ENCODE peak calls at places on chromosomes 16 and 17, in ten cellular contexts. One of them, this sample, is unnamed.

GRCh38 chr16:67666538-67667433 is at the start of the genes C16orf86 and ENKD1:
- DNase-seq in PC-3: peak; percentile 46
- DNase-seq in uterus: peak; percentile 84
- DNase-seq in A549: peak; percentile 62
- DNase-seq in PC-9: peak; percentile 32
- DNase-seq in tibial nerve: peak; percentile 64
- DNase-seq in colonic mucosa: peak; percentile 83
- DNase-seq in heart right ventricle: peak; percentile 88
- DNase-seq in transverse colon: peak; percentile 88
- DNase-seq in hepatocyte: peak; percentile 85
- DNase-seq in this sample: peak; percentile 87

GRCh38 chr16:86732621-86733297 is 154.4 kb downstream of the FOXL1 start:
- DNase-seq in uterus: no peak
- DNase-seq in A549: no peak
- DNase-seq in tibial nerve: no peak
- DNase-seq in colonic mucosa: no peak
- DNase-seq in PC-3: no peak
- DNase-seq in PC-9: no peak
- DNase-seq in hepatocyte: no peak
- DNase-seq in heart right ventricle: no peak
- DNase-seq in transverse colon: no peak
- DNase-seq in this sample: no peak

GRCh38 chr17:43085489-43085888 is 39.7 kb downstream of the BRCA1 start:
- DNase-seq in tibial nerve: no peak
- DNase-seq in transverse colon: no peak
- DNase-seq in heart right ventricle: no peak
- DNase-seq in PC-3: no peak
- DNase-seq in PC-9: no peak
- DNase-seq in uterus: no peak
- DNase-seq in hepatocyte: peak; percentile 46
- DNase-seq in colonic mucosa: no peak
- DNase-seq in A549: peak; percentile 46
- DNase-seq in this sample: peak; percentile 19

GRCh38 chr16:81649561-81649960 is 129.5 kb upstream of the PLCG2 start:
- DNase-seq in hepatocyte: no peak
- DNase-seq in PC-9: no peak
- DNase-seq in heart right ventricle: no peak
- DNase-seq in tibial nerve: no peak
- DNase-seq in A549: no peak
- DNase-seq in transverse colon: no peak
- DNase-seq in colonic mucosa: no peak
- DNase-seq in PC-3: no peak
- DNase-seq in uterus: no peak
- DNase-seq in this sample: no peak

GRCh38 chr16:81136331-81137011 is 40.3 kb upstream of the GCSH start:
- DNase-seq in A549: peak; percentile 28
- DNase-seq in tibial nerve: no peak
- DNase-seq in heart right ventricle: no peak
- DNase-seq in uterus: no peak
- DNase-seq in hepatocyte: no peak
- DNase-seq in colonic mucosa: no peak
- DNase-seq in PC-9: no peak
- DNase-seq in transverse colon: no peak
- DNase-seq in PC-3: no peak
- DNase-seq in this sample: no peak

GRCh38 chr16:30368122-30368791 is 2.0 kb downstream of the TBC1D10B start:
- DNase-seq in hepatocyte: peak; percentile 71
- DNase-seq in A549: no peak
- DNase-seq in colonic mucosa: no peak
- DNase-seq in PC-9: peak; percentile 69
- DNase-seq in tibial nerve: no peak
- DNase-seq in heart right ventricle: no peak
- DNase-seq in PC-3: peak; percentile 51
- DNase-seq in uterus: no peak
- DNase-seq in transverse colon: no peak
- DNase-seq in this sample: no peak

GRCh38 chr16:21260870-21261791 is 17.0 kb downstream of the CRYM start:
- DNase-seq in tibial nerve: no peak
- DNase-seq in colonic mucosa: peak; percentile 93
- DNase-seq in transverse colon: peak; percentile 84
- DNase-seq in A549: peak; percentile 89
- DNase-seq in uterus: peak; percentile 46
- DNase-seq in hepatocyte: peak; percentile 83
- DNase-seq in heart right ventricle: peak; percentile 16
- DNase-seq in PC-9: no peak
- DNase-seq in PC-3: peak; percentile 64
- DNase-seq in this sample: peak; percentile 52

GRCh38 chr17:75313941-75314550 is 24.8 kb upstream of the SLC25A19 start:
- DNase-seq in uterus: no peak
- DNase-seq in colonic mucosa: no peak
- DNase-seq in PC-3: no peak
- DNase-seq in hepatocyte: no peak
- DNase-seq in PC-9: no peak
- DNase-seq in A549: no peak
- DNase-seq in tibial nerve: no peak
- DNase-seq in transverse colon: peak; percentile 42
- DNase-seq in heart right ventricle: peak; percentile 26
- DNase-seq in this sample: no peak

DNA sequence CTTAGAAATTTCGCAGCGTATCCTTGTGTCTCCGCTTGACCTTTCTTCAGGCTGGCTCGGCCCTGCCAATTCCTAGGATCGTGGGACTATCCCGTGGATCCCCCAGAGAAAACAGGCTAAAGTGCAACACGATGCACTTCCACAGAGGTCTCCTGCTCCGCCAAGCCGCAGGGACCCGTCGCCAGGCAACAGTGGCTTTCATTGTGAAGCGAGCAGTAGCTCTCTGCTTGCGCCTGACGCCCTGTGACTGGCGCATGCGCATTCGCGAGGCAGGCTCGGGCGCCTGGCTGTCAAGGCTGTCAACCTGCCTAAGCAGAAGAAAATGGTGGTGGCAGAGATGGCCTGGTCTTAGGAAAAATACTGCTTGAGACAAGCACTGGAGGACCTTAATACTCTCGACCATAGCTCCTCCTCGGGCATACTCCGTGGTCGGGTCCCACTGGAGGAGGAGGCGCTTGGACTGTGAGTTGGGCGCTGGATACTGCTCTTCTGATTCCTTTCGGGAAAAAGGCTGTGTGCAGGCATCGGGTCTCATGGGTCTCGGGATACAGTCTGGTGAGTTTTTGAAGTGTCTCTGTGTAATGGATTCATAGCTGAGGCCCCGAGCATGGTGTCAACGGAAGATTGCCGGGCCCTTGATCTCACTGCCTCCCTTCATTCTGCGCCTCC is 2336.1 kb downstream of the TP53TG3F start:
- DNase-seq in hepatocyte: no peak
- DNase-seq in heart right ventricle: peak; percentile 15
- DNase-seq in PC-3: no peak
- DNase-seq in PC-9: no peak
- DNase-seq in tibial nerve: no peak
- DNase-seq in colonic mucosa: no peak
- DNase-seq in uterus: no peak
- DNase-seq in A549: no peak
- DNase-seq in transverse colon: no peak
- DNase-seq in this sample: no peak
- H3K9me3 ChIP-seq in hepatocyte: no peaks in the 10 kb centered on the region
- H3K9me3 ChIP-seq in heart right ventricle: peaks cover 69% of the 10 kb centered on the region
- H3K9me3 ChIP-seq in PC-3: no peaks in the 10 kb centered on the region
- H3K9me3 ChIP-seq in PC-9: no peaks in the 10 kb centered on the region
- H3K9me3 ChIP-seq in tibial nerve: no peaks in the 10 kb centered on the region
- H3K9me3 ChIP-seq in colonic mucosa: no peaks in the 10 kb centered on the region
- H3K9me3 ChIP-seq in uterus: no peaks in the 10 kb centered on the region
- H3K9me3 ChIP-seq in A549: no peaks in the 10 kb centered on the region
- H3K9me3 ChIP-seq in transverse colon: peaks cover 9% of the 10 kb centered on the region
- H3K9me3 ChIP-seq in this sample: no peaks in the 10 kb centered on the region

GRCh38 chr16:19841184-19841583 is 43.5 kb downstream of the GPRC5B start:
- DNase-seq in hepatocyte: no peak
- DNase-seq in transverse colon: no peak
- DNase-seq in tibial nerve: no peak
- DNase-seq in PC-3: no peak
- DNase-seq in PC-9: no peak
- DNase-seq in A549: no peak
- DNase-seq in heart right ventricle: peak; percentile 19
- DNase-seq in colonic mucosa: no peak
- DNase-seq in uterus: no peak
- DNase-seq in this sample: no peak
- TF ChIP-seq CTCF in hepatocyte: no peak
- TF ChIP-seq CTCF in transverse colon: no peak
- TF ChIP-seq CTCF in tibial nerve: no peak
- TF ChIP-seq CTCF in PC-3: no peak
- TF ChIP-seq CTCF in PC-9: no peak
- TF ChIP-seq CTCF in A549: no peak
- TF ChIP-seq CTCF in heart right ventricle: no peak
- TF ChIP-seq CTCF in colonic mucosa: no peak
- TF ChIP-seq CTCF in uterus: no peak
- TF ChIP-seq CTCF in this sample: no peak

GRCh38 chr16:58375386-58375785 is 16.9 kb upstream of the GINS3 start:
- DNase-seq in transverse colon: no peak
- DNase-seq in colonic mucosa: no peak
- DNase-seq in heart right ventricle: no peak
- DNase-seq in PC-3: no peak
- DNase-seq in A549: no peak
- DNase-seq in uterus: no peak
- DNase-seq in hepatocyte: no peak
- DNase-seq in tibial nerve: no peak
- DNase-seq in PC-9: no peak
- DNase-seq in this sample: no peak
- H3K4me3 ChIP-seq in transverse colon: no peak overlapping the region
- H3K4me3 ChIP-seq in colonic mucosa: no peak overlapping the region
- H3K4me3 ChIP-seq in heart right ventricle: no peak overlapping the region
- H3K4me3 ChIP-seq in PC-3: no peak overlapping the region
- H3K4me3 ChIP-seq in A549: no peak overlapping the region
- H3K4me3 ChIP-seq in uterus: no peak overlapping the region
- H3K4me3 ChIP-seq in hepatocyte: no peak overlapping the region
- H3K4me3 ChIP-seq in tibial nerve: no peak overlapping the region
- H3K4me3 ChIP-seq in PC-9: no peak overlapping the region
- H3K4me3 ChIP-seq in this sample: no peak overlapping the region

DNA sequence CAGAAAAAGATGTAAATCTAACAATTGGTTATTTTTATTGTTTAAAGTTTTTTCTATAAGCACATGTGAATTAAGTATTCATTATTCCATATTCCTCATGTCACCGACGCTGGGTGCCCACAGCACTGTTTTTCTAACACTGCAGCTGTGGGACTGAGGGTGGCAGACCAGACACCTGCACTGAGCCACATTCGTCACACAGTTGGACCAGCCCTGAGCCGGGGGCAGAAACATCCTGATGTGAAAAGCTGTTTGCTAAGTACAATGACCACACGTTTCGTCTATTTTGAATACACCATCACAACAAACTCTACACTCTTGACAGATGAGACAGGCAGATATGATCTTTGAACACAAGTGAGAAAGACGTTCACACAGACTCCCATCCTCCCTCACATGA is 749.5 kb downstream of the KCNJ18 start:
- DNase-seq in A549: no peak
- DNase-seq in transverse colon: no peak
- DNase-seq in colonic mucosa: no peak
- DNase-seq in tibial nerve: no peak
- DNase-seq in hepatocyte: no peak
- DNase-seq in uterus: no peak
- DNase-seq in PC-3: no peak
- DNase-seq in PC-9: no peak
- DNase-seq in heart right ventricle: no peak
- DNase-seq in this sample: no peak
- H3K9me3 ChIP-seq in A549: no peaks in the 10 kb centered on the region
- H3K9me3 ChIP-seq in transverse colon: no peaks in the 10 kb centered on the region
- H3K9me3 ChIP-seq in colonic mucosa: no peaks in the 10 kb centered on the region
- H3K9me3 ChIP-seq in tibial nerve: no peaks in the 10 kb centered on the region
- H3K9me3 ChIP-seq in hepatocyte: no peaks in the 10 kb centered on the region
- H3K9me3 ChIP-seq in uterus: no peaks in the 10 kb centered on the region
- H3K9me3 ChIP-seq in PC-3: peaks cover 4% of the 10 kb centered on the region
- H3K9me3 ChIP-seq in PC-9: no peaks in the 10 kb centered on the region
- H3K9me3 ChIP-seq in heart right ventricle: peaks cover 9% of the 10 kb centered on the region
- H3K9me3 ChIP-seq in this sample: no peaks in the 10 kb centered on the region

DNA sequence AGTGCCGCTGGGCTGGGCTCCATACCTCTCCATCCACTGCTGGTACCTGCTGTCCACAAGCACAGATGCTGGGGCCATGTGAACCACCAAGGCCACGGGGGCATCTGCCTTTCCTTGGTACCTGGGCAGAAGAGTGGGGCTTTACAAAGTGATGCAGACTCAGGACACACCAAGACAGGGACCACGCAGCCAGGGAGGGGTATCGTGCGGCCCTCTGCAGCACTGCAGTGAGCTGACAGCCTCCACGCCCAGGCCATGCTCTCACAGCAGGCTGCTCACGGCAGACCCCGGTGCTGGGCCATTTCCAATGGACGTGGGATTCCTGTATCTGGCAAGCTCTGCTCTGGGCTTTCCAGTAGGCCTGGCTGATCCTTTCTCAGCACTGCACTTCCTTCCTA is 14.4 kb downstream of the ELAC2 start:
- DNase-seq in colonic mucosa: no peak
- DNase-seq in transverse colon: no peak
- DNase-seq in heart right ventricle: no peak
- DNase-seq in tibial nerve: no peak
- DNase-seq in uterus: no peak
- DNase-seq in PC-9: no peak
- DNase-seq in PC-3: no peak
- DNase-seq in A549: no peak
- DNase-seq in hepatocyte: no peak
- DNase-seq in this sample: no peak
- TF ChIP-seq CTCF in colonic mucosa: peak; percentile 14
- TF ChIP-seq CTCF in transverse colon: no peak
- TF ChIP-seq CTCF in heart right ventricle: no peak
- TF ChIP-seq CTCF in tibial nerve: peak; percentile 12
- TF ChIP-seq CTCF in uterus: no peak
- TF ChIP-seq CTCF in PC-9: peak; percentile 21
- TF ChIP-seq CTCF in PC-3: no peak
- TF ChIP-seq CTCF in A549: no peak
- TF ChIP-seq CTCF in hepatocyte: no peak
- TF ChIP-seq CTCF in this sample: no peak

This sample was measured in Caco-2.